ENCODE peak calls at places on chromosome 13, in seven cellular contexts. K is hepatocyte; T is stimulated activated CD8-positive, alpha-beta memory T cell treated with anti-CD3 and anti-CD28 coated beads, Interleukin-2, amount 100 ng/mL, for 1 hour; E is hypothalamus; W is KBM-7; V is upper lobe of left lung; P is AG09309. X is an unnamed sample.

GRCh38 chr13:30577381-30577780 is 40.3 kb upstream of the USPL1 start:
- DNase-seq in E (no peak), P (peak; percentile 81), K (peak; percentile 8), W (peak; percentile 41), T (peak; percentile 24), V (peak; percentile 38), X (peak; percentile 36)

GRCh38 chr13:48976677-48977625 is 1.2 kb downstream of the FNDC3A start:
- DNase-seq in P (no peak), T (no peak), E (no peak), K (peak; percentile 90), V (no peak), W (peak; percentile 41), X (no peak)

GRCh38 chr13:45178349-45179142 is 22.3 kb downstream of the KCTD4 start:
- DNase-seq in P (no peak), T (no peak), E (no peak), V (no peak), K (peak; percentile 48), W (no peak), X (no peak)

GRCh38 chr13:99313473-99313872 is 6.3 kb upstream of the GPR183 start:
- DNase-seq in K (no peak), E (no peak), P (no peak), T (no peak), W (no peak), V (no peak), X (no peak)

GRCh38 chr13:114142137-114142550 is 9.7 kb upstream of the RASA3 start:
- DNase-seq in K (no peak), W (no peak), E (no peak), T (no peak), V (no peak), P (no peak), X (no peak)

GRCh38 chr13:107730835-107731234 is 484.5 kb downstream of the LIG4 start:
- DNase-seq in P (peak; percentile 34), E (no peak), V (no peak), T (no peak), W (no peak), K (no peak), X (no peak)

GRCh38 chr13:84896128-84896527 is 903.1 kb downstream of the SLITRK6 start:
- DNase-seq in P (peak; percentile 20), E (peak; percentile 49), T (no peak), K (peak; percentile 58), V (no peak), W (peak; percentile 42), X (peak; percentile 35)

GRCh38 chr13:95099541-95099940 is 201.7 kb downstream of the ABCC4 start:
- DNase-seq in W (no peak), V (no peak), T (no peak), P (no peak), K (no peak), E (no peak), X (no peak)

GRCh38 chr13:112756967-112757758 is 67.3 kb downstream of the ATP11A start:
- DNase-seq in P (no peak), T (no peak), W (peak; percentile 11), K (peak; percentile 39), V (no peak), E (peak; percentile 76), X (no peak)

GRCh38 chr13:68027311-68027710 is 797.2 kb upstream of the PCDH9 start:
- DNase-seq in P (no peak), K (no peak), V (no peak), W (no peak), E (no peak), T (no peak), X (no peak)

X was measured in GM10248.